ENCODE peak calls at places on chromosomes 6 and 20, in four cellular contexts. A is Ammon's horn, G is adrenal gland, I is HT-29. R is an unnamed sample.

GRCh38 chr6:148530394-148530923 is 187.8 kb downstream of the SASH1 start:
- DNase-seq in A (peak), G (peak), I (no peak), R (no peak)

GRCh38 chr6:83707829-83708545 is 914 bp downstream of the SNAP91 start:
- DNase-seq in A (peak), G (no peak), I (no peak), R (no peak)

GRCh38 chr20:25173886-25174308 is 21.6 kb upstream of the ENTPD6 start:
- DNase-seq in A (no peak), G (no peak), I (peak), R (no peak)

GRCh38 chr6:36703982-36704381 is 6.4 kb downstream of the RAB44 start:
- DNase-seq in A (no peak), G (no peak), I (no peak), R (no peak)

GRCh38 chr6:110633731-110634130 is 157.3 kb upstream of the SLC22A16 start:
- DNase-seq in A (no peak), G (no peak), I (no peak), R (no peak)

GRCh38 chr6:99458319-99458718 is 33.2 kb upstream of the PNISR start:
- DNase-seq in A (no peak), G (no peak), I (peak), R (no peak)

GRCh38 chr20:49633023-49633422 is 65.1 kb upstream of the PTGIS start:
- DNase-seq in A (no peak), G (no peak), I (no peak), R (no peak)

GRCh38 chr20:3808141-3808479 is 12.0 kb downstream of the CDC25B start:
- DNase-seq in A (peak), G (peak), I (peak), R (no peak)

GRCh38 chr6:98146656-98147055 is 687.7 kb upstream of the POU3F2 start:
- DNase-seq in A (no peak), G (no peak), I (no peak), R (no peak)

GRCh38 chr6:130503146-130503545 is 137.3 kb downstream of the TMEM200A start:
- DNase-seq in A (no peak), G (no peak), I (no peak), R (no peak)

GRCh38 chr6:45714795-45715507 is 300.7 kb downstream of the CLIC5 start:
- DNase-seq in A (peak), G (peak), I (peak), R (no peak)

GRCh38 chr6:109290143-109290931 is 91.9 kb downstream of the CD164 start:
- DNase-seq in A (no peak), G (no peak), I (no peak), R (no peak)

GRCh38 chr6:49676671-49677281 is 36.6 kb downstream of the CRISP2 start:
- DNase-seq in A (no peak), G (no peak), I (peak), R (no peak)

GRCh38 chr20:5504061-5504739 is 187.4 kb upstream of the PROKR2 start:
- DNase-seq in A (peak), G (peak), I (no peak), R (no peak)

GRCh38 chr20:16975682-16976081 is 227.5 kb downstream of the OTOR start:
- DNase-seq in A (no peak), G (no peak), I (no peak), R (no peak)

GRCh38 chr6:43951063-43951755 is 176.0 kb downstream of the MRPL14 start:
- DNase-seq in A (no peak), G (peak), I (peak), R (no peak)

GRCh38 chr6:40322336-40322735 is 264.8 kb downstream of the LRFN2 start:
- DNase-seq in A (no peak), G (no peak), I (no peak), R (no peak)

GRCh38 chr20:11919046-11919445 is 1.4 kb downstream of the BTBD3 start:
- DNase-seq in A (peak), G (peak), I (peak), R (no peak)

GRCh38 chr6:14758421-14759043 is 487.3 kb upstream of the JARID2 start:
- DNase-seq in A (peak), G (peak), I (no peak), R (no peak)

GRCh38 chr20:32465092-32465900 is 107.2 kb downstream of the ASXL1 start:
- DNase-seq in A (no peak), G (peak), I (peak), R (no peak)

GRCh38 chr6:100426241-100426640 is 38.5 kb downstream of the SIM1 start:
- DNase-seq in A (no peak), G (no peak), I (no peak), R (no peak)